ENCODE peak calls at places on chromosomes 6 and 20, in nine cellular contexts. G is MCF 10A, R is mesothelial cell of epicardium, Z is fibroblast of mammary gland, M is neural progenitor cell, V is Peyer's patch, H is GM12878, L is spleen, F is pancreas. Y is an unnamed sample.

GRCh38 chr6:15621203-15622044 is 41.4 kb downstream of the DTNBP1 start:
- DNase-seq in G (peak; percentile 21), R (no peak), Z (peak; percentile 25), M (peak; percentile 65), V (peak; percentile 54), H (peak; percentile 62), L (peak; percentile 88), F (no peak), Y (no peak)

GRCh38 chr20:33838035-33838864 is 27.1 kb downstream of the CHMP4B start:
- DNase-seq in G (peak; percentile 5), R (no peak), Z (no peak), M (peak; percentile 16), V (peak; percentile 65), H (no peak), L (no peak), F (no peak), Y (no peak)

GRCh38 chr6:159074120-159074684 is 29.4 kb upstream of the TAGAP start:
- DNase-seq in G (peak; percentile 27), R (no peak), Z (peak; percentile 53), M (peak; percentile 54), V (no peak), H (no peak), L (no peak), F (no peak), Y (no peak)

GRCh38 chr6:1554881-1555569 is 54.7 kb upstream of the FOXC1 start:
- DNase-seq in G (peak; percentile 74), R (no peak), Z (peak; percentile 62), M (peak; percentile 78), V (peak; percentile 81), H (no peak), L (peak; percentile 89), F (no peak), Y (peak; percentile 33)

GRCh38 chr6:149906405-149906804 is 8.5 kb upstream of the RAET1E start:
- DNase-seq in G (no peak), R (no peak), Z (no peak), M (no peak), V (no peak), H (no peak), L (no peak), F (no peak), Y (no peak)

GRCh38 chr6:27786048-27786447 is 126.1 kb downstream of the OR2B2 start:
- DNase-seq in G (no peak), R (no peak), Z (no peak), M (no peak), V (no peak), H (no peak), L (no peak), F (no peak), Y (no peak)

GRCh38 chr6:154408906-154409500 is 52.4 kb upstream of the IPCEF1 start:
- DNase-seq in G (peak; percentile 49), R (no peak), Z (peak; percentile 35), M (no peak), V (no peak), H (no peak), L (no peak), F (no peak), Y (no peak)

GRCh38 chr6:27149140-27149539 is 98.4 kb upstream of the PRSS16 start:
- DNase-seq in G (no peak), R (no peak), Z (no peak), M (peak; percentile 31), V (no peak), H (no peak), L (no peak), F (no peak), Y (no peak)

GRCh38 chr6:4521070-4521469 is 255.1 kb upstream of the CDYL start:
- DNase-seq in G (no peak), R (no peak), Z (no peak), M (no peak), V (no peak), H (no peak), L (no peak), F (no peak), Y (no peak)

GRCh38 chr20:48928832-48929725 is 7.6 kb downstream of the ARFGEF2 start:
- DNase-seq in G (no peak), R (no peak), Z (no peak), M (no peak), V (no peak), H (no peak), L (no peak), F (no peak), Y (no peak)

GRCh38 chr6:7978736-7979135 is 68.1 kb upstream of the TXNDC5 start:
- DNase-seq in G (no peak), R (no peak), Z (no peak), M (peak; percentile 78), V (no peak), H (no peak), L (no peak), F (no peak), Y (no peak)

GRCh38 chr20:43243672-43244269 is 54.1 kb upstream of the PTPRT start:
- DNase-seq in G (peak; percentile 10), R (no peak), Z (no peak), M (peak; percentile 46), V (no peak), H (no peak), L (no peak), F (no peak), Y (no peak)
- TF ChIP-seq CTCF in G (no peak), R (no peak), Z (no peak), M (peak; percentile 53), V (no peak), H (no peak), L (no peak), F (no peak), Y (no peak)

GRCh38 chr20:37243076-37243936 is 18.3 kb downstream of the GHRH start:
- DNase-seq in G (no peak), R (no peak), Z (no peak), M (peak; percentile 60), V (no peak), H (no peak), L (no peak), F (no peak), Y (no peak)
- TF ChIP-seq CTCF in G (no peak), R (no peak), Z (no peak), M (peak; percentile 48), V (no peak), H (no peak), L (no peak), F (no peak), Y (no peak)

GRCh38 chr6:69847507-69847812 is 18.9 kb upstream of the COL19A1 start:
- DNase-seq in G (no peak), R (no peak), Z (no peak), M (no peak), V (no peak), H (no peak), L (no peak), F (no peak), Y (no peak)

GRCh38 chr6:69843189-69843588 is 23.2 kb upstream of the COL19A1 start:
- DNase-seq in G (no peak), R (no peak), Z (no peak), M (no peak), V (no peak), H (no peak), L (no peak), F (no peak), Y (no peak)

GRCh38 chr6:69846770-69847506 is 19.4 kb upstream of the COL19A1 start:
- DNase-seq in G (no peak), R (no peak), Z (no peak), M (no peak), V (no peak), H (no peak), L (no peak), F (no peak), Y (no peak)

GRCh38 chr6:69846312-69846711 is 20.0 kb upstream of the COL19A1 start:
- DNase-seq in G (no peak), R (no peak), Z (no peak), M (no peak), V (no peak), H (no peak), L (no peak), F (no peak), Y (no peak)

GRCh38 chr6:69841862-69842261 is 24.5 kb upstream of the COL19A1 start:
- DNase-seq in G (no peak), R (no peak), Z (no peak), M (no peak), V (no peak), H (no peak), L (no peak), F (no peak), Y (no peak)
- TF ChIP-seq CTCF in G (no peak), R (no peak), Z (no peak), M (no peak), V (no peak), H (no peak), L (no peak), F (no peak), Y (no peak)

GRCh38 chr6:156757849-156758248 is 19.3 kb upstream of the ARID1B start:
- DNase-seq in G (no peak), R (no peak), Z (no peak), M (no peak), V (no peak), H (no peak), L (no peak), F (no peak), Y (no peak)

GRCh38 chr6:156762547-156762946 is 14.6 kb upstream of the ARID1B start:
- DNase-seq in G (peak; percentile 5), R (no peak), Z (no peak), M (no peak), V (no peak), H (no peak), L (no peak), F (no peak), Y (no peak)

GRCh38 chr6:156752666-156753301 is 24.4 kb upstream of the ARID1B start:
- DNase-seq in G (peak; percentile 26), R (no peak), Z (no peak), M (no peak), V (peak; percentile 87), H (peak; percentile 63), L (peak; percentile 87), F (peak; percentile 68), Y (no peak)

GRCh38 chr6:156760377-156760776 is 16.8 kb upstream of the ARID1B start:
- DNase-seq in G (no peak), R (no peak), Z (no peak), M (no peak), V (no peak), H (no peak), L (no peak), F (no peak), Y (no peak)

DNA sequence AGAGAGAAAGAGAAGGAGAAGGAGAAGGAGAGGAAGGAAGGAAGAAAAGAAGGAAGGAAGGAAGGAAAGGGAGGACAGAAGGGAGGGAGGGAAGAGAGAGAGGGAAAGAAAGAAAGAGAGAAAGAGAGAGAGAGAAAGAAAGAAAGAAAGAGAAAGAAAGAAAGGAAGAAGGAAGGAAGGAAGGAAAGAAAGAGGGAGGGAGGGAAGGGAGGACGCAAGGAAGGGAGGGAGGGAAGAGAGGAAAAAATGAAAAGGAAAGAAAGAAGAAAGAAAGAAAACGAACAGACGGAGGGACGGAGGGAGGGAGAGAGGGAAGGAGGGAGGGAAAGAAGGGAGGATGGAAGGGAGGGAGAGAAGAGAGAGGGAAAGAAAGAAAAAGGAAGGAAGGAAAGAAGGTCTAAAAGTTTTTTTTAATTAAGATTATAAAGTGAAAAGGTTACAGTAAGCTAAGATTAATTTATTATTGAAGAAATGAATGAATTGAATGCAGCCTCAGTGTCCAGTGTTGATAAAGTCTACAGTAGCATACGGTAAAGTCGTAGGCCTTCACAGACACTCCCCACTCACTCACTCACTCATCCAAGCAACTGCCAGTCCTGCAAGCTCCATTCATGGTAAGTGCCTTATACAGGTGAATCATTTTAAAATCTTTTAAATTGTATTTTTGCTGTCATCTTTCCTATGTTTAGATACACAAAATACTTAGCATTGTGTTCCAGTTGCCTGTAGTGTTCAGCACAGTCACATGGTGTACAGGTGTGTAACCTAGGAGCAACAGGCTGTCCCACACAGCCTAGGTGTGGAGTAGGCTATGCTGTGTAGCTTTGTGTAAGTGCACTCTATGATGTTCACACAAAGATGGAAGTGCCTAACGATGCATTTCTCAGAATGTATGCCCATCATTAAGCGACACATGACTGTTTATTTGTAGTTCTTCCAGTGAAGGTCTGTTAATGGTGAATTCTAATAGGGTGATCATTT is 20.3 kb upstream of the ARID1B start:
- DNase-seq in G (no peak), R (no peak), Z (no peak), M (no peak), V (no peak), H (no peak), L (no peak), F (no peak), Y (no peak)
- TF ChIP-seq CTCF in G (no peak), R (no peak), Z (no peak), M (no peak), V (no peak), H (no peak), L (no peak), F (no peak), Y (no peak)